ENCODE peak calls at places on chromosomes 13 and 19, in nine cellular contexts. G is CD8-positive, alpha-beta memory T cell; B is psoas muscle; M is thoracic aorta; K is iPS DF 6.9; V is cardiac muscle cell; J is right cardiac atrium; E is tibial nerve; N is right lobe of liver. F is an unnamed sample. For H3K27me3 and H3K4me1, the result is how much of the 10 kb centered on the place peaks cover.

GRCh38 chr19:3175761-3176714 is 2.5 kb upstream of the S1PR4 start:
- DNase-seq in G (peak), B (no peak), M (no peak), K (no peak), V (no peak), J (peak), E (no peak), N (no peak), F (no peak)

GRCh38 chr13:32117696-32118095 is 86.1 kb downstream of the FRY start:
- DNase-seq in G (no peak), B (peak), M (peak), K (no peak), V (no peak), J (peak), E (no peak), N (no peak), F (peak)

GRCh38 chr13:97938701-97939475 is 14.6 kb upstream of the IPO5 start:
- DNase-seq in G (no peak), B (no peak), M (no peak), K (no peak), V (no peak), J (no peak), E (no peak), N (no peak), F (no peak)

GRCh38 chr13:112997188-112998135 is 28.4 kb downstream of the MCF2L start:
- DNase-seq in G (no peak), B (no peak), M (no peak), K (no peak), V (no peak), J (no peak), E (no peak), N (no peak), F (no peak)

GRCh38 chr19:51712461-51713081 is 11.2 kb downstream of the HAS1 start:
- DNase-seq in G (no peak), B (no peak), M (no peak), K (peak), V (no peak), J (no peak), E (no peak), N (no peak), F (no peak)

GRCh38 chr13:112791662-112792440 is 102.0 kb downstream of the ATP11A start:
- DNase-seq in G (peak), B (no peak), M (no peak), K (no peak), V (no peak), J (no peak), E (no peak), N (no peak), F (no peak)

GRCh38 chr13:73937420-73937819 is 196.8 kb downstream of the KLF12 start:
- DNase-seq in G (no peak), B (no peak), M (no peak), K (no peak), V (no peak), J (no peak), E (no peak), N (no peak), F (no peak)

GRCh38 chr19:56543776-56544175 is 5.0 kb downstream of the ZFP28 start:
- DNase-seq in G (no peak), B (no peak), M (no peak), K (no peak), V (no peak), J (no peak), E (no peak), N (no peak), F (no peak)

GRCh38 chr19:11373166-11373884 is 1.1 kb upstream of the SWSAP1 start:
- DNase-seq in G (no peak), B (no peak), M (no peak), K (no peak), V (peak), J (peak), E (no peak), N (no peak), F (no peak)

GRCh38 chr19:43738780-43739211 is 16.0 kb downstream of the SMG9 start:
- DNase-seq in G (peak), B (no peak), M (no peak), K (no peak), V (no peak), J (no peak), E (no peak), N (no peak), F (no peak)

GRCh38 chr13:36251528-36251927 is 37.2 kb upstream of the SOHLH2 start:
- DNase-seq in G (no peak), B (no peak), M (no peak), K (no peak), V (no peak), J (no peak), E (no peak), N (no peak), F (no peak)

GRCh38 chr13:82829040-82829439 is 1053.2 kb downstream of the SLITRK1 start:
- DNase-seq in G (no peak), B (no peak), M (no peak), K (no peak), V (no peak), J (no peak), E (no peak), N (no peak), F (no peak)

GRCh38 chr19:56837492-56837891 is 3.0 kb downstream of the PEG3 start:
- DNase-seq in G (no peak), B (peak), M (peak), K (no peak), V (no peak), J (peak), E (peak), N (peak), F (peak)

GRCh38 chr19:5425260-5425659 is 30.0 kb upstream of the ZNRF4 start:
- DNase-seq in G (no peak), B (no peak), M (no peak), K (no peak), V (no peak), J (no peak), E (no peak), N (no peak), F (no peak)

GRCh38 chr19:5424192-5424973 is 30.8 kb upstream of the ZNRF4 start:
- DNase-seq in G (no peak), B (no peak), M (no peak), K (no peak), V (no peak), J (no peak), E (no peak), N (no peak), F (no peak)

GRCh38 chr19:5418676-5419075 is 36.5 kb upstream of the ZNRF4 start:
- DNase-seq in G (no peak), B (no peak), M (no peak), K (no peak), V (peak), J (no peak), E (no peak), N (no peak), F (no peak)

GRCh38 chr19:5423567-5424125 is 31.6 kb upstream of the ZNRF4 start:
- DNase-seq in G (no peak), B (no peak), M (no peak), K (no peak), V (no peak), J (no peak), E (no peak), N (no peak), F (no peak)
- H3K27me3 ChIP-seq in G (under half), B (under half), M (under half), K (under half), V (under half), J (under half), E (under half), N (under half), F (under half)

GRCh38 chr13:46817081-46817480 is 20.1 kb upstream of the ESD start:
- DNase-seq in G (no peak), B (no peak), M (no peak), K (no peak), V (no peak), J (no peak), E (no peak), N (no peak), F (no peak)
- H3K4me1 ChIP-seq in G (under half), B (under half), M (under half), K (under half), V (under half), J (under half), E (under half), N (under half), F (under half)

GRCh38 chr19:17873661-17874422 is 2.1 kb downstream of the SLC5A5 start:
- DNase-seq in G (peak), B (no peak), M (no peak), K (no peak), V (peak), J (peak), E (no peak), N (no peak), F (no peak)

GRCh38 chr19:17871032-17871877 is 490 bp upstream of the SLC5A5 start:
- DNase-seq in G (no peak), B (no peak), M (no peak), K (no peak), V (no peak), J (no peak), E (no peak), N (no peak), F (no peak)

GRCh38 chr19:17872251-17873001 is 681 bp downstream of the SLC5A5 start:
- DNase-seq in G (no peak), B (no peak), M (no peak), K (no peak), V (no peak), J (peak), E (no peak), N (no peak), F (no peak)

GRCh38 chr19:17869114-17869608 is 2.6 kb upstream of the SLC5A5 start:
- DNase-seq in G (no peak), B (no peak), M (no peak), K (no peak), V (no peak), J (no peak), E (no peak), N (no peak), F (no peak)

DNA sequence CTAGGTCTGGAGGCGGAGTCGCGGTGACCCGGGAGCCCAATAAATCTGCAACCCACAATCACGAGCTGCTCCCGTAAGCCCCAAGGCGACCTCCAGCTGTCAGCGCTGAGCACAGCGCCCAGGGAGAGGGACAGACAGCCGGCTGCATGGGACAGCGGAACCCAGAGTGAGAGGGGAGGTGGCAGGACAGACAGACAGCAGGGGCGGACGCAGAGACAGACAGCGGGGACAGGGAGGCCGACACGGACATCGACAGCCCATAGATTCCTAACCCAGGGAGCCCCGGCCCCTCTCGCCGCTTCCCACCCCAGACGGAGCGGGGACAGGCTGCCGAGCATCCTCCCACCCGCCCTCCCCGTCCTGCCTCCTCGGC is at the start of gene SLC5A5:
- DNase-seq in G (no peak), B (no peak), M (no peak), K (no peak), V (no peak), J (no peak), E (no peak), N (no peak), F (no peak)
- H3K27me3 ChIP-seq in G (under half), B (half or more), M (under half), K (under half), V (under half), J (under half), E (under half), N (under half), F (under half)

GRCh38 chr13:51783432-51784094 is 20.4 kb downstream of the DHRS12 start:
- DNase-seq in G (no peak), B (no peak), M (no peak), K (no peak), V (no peak), J (peak), E (no peak), N (no peak), F (no peak)

GRCh38 chr13:51784097-51784496 is 19.9 kb downstream of the DHRS12 start:
- DNase-seq in G (no peak), B (no peak), M (no peak), K (no peak), V (no peak), J (peak), E (no peak), N (no peak), F (no peak)

GRCh38 chr13:51780099-51780498 is 23.9 kb downstream of the DHRS12 start:
- DNase-seq in G (no peak), B (no peak), M (no peak), K (no peak), V (no peak), J (peak), E (no peak), N (no peak), F (no peak)

GRCh38 chr13:51782026-51782710 is 21.8 kb downstream of the DHRS12 start:
- DNase-seq in G (no peak), B (no peak), M (no peak), K (no peak), V (no peak), J (peak), E (no peak), N (peak), F (no peak)

GRCh38 chr13:51781246-51782022 is 22.5 kb downstream of the DHRS12 start:
- DNase-seq in G (no peak), B (no peak), M (no peak), K (no peak), V (peak), J (peak), E (no peak), N (no peak), F (no peak)
- H3K4me1 ChIP-seq in G (under half), B (under half), M (under half), K (under half), V (under half), J (under half), E (under half), N (under half), F (under half)

GRCh38 chr19:30160996-30161655 is 211.1 kb upstream of the ZNF536 start:
- DNase-seq in G (no peak), B (no peak), M (no peak), K (no peak), V (no peak), J (no peak), E (no peak), N (no peak), F (no peak)
- H3K27me3 ChIP-seq in G (under half), B (under half), M (under half), K (under half), V (under half), J (under half), E (under half), N (under half), F (under half)

GRCh38 chr19:41310031-41310831 is at the start of gene CCDC97:
- DNase-seq in G (peak), B (peak), M (no peak), K (no peak), V (peak), J (peak), E (peak), N (peak), F (peak)
- H3K4me1 ChIP-seq in G (half or more), B (under half), M (under half), K (under half), V (under half), J (under half), E (under half), N (under half), F (under half)

DNA sequence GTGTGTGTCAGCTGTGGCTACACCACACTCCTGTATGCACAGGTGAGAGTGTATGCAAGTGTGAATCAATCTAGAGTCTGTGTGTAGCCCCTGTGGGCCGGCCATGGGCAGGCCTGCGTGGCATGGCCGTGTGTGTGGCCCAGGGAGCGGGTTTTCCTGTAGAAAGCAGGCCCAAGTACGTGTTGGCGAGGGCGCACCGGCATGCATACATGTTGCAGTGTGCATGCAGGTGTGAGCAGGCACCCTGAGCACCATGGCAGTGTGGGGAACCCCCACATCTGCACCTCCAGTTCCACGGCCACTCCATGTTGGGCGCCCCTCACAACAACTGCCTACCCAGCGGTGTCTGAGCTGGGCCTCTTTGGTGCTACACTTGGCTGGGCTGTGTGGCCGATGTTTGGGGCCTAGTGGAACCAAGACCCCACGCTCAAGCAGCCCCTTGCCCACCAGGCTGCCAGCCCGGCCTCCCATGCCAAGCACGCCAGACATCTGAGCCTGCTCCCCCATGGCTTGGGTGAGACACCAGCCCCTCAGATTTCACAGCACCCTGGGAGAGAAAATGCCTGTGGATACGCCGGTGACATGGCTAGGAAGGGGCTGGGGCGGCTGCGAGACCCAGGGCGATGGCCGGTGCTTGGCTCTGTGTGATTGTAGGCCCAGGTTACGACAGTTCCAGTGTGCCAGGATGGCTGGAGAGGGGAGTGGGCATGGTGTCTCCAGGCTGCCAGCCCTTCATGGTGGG is 2.1 kb downstream of the NFIX start:
- DNase-seq in G (no peak), B (no peak), M (no peak), K (no peak), V (no peak), J (peak), E (no peak), N (no peak), F (no peak)
- H3K27me3 ChIP-seq in G (under half), B (under half), M (under half), K (under half), V (half or more), J (under half), E (under half), N (under half), F (under half)

GRCh38 chr19:14370169-14370998 is 10.9 kb upstream of the ADGRE5 start:
- DNase-seq in G (peak), B (no peak), M (no peak), K (no peak), V (no peak), J (no peak), E (no peak), N (no peak), F (no peak)

GRCh38 chr19:14378890-14379289 is 2.4 kb upstream of the ADGRE5 start:
- DNase-seq in G (no peak), B (no peak), M (no peak), K (no peak), V (no peak), J (no peak), E (no peak), N (no peak), F (no peak)

GRCh38 chr19:14375055-14375581 is 6.1 kb upstream of the ADGRE5 start:
- DNase-seq in G (peak), B (peak), M (no peak), K (no peak), V (no peak), J (no peak), E (no peak), N (peak), F (no peak)

GRCh38 chr19:14371321-14371821 is 9.9 kb upstream of the ADGRE5 start:
- DNase-seq in G (no peak), B (no peak), M (no peak), K (no peak), V (no peak), J (no peak), E (no peak), N (no peak), F (no peak)

DNA sequence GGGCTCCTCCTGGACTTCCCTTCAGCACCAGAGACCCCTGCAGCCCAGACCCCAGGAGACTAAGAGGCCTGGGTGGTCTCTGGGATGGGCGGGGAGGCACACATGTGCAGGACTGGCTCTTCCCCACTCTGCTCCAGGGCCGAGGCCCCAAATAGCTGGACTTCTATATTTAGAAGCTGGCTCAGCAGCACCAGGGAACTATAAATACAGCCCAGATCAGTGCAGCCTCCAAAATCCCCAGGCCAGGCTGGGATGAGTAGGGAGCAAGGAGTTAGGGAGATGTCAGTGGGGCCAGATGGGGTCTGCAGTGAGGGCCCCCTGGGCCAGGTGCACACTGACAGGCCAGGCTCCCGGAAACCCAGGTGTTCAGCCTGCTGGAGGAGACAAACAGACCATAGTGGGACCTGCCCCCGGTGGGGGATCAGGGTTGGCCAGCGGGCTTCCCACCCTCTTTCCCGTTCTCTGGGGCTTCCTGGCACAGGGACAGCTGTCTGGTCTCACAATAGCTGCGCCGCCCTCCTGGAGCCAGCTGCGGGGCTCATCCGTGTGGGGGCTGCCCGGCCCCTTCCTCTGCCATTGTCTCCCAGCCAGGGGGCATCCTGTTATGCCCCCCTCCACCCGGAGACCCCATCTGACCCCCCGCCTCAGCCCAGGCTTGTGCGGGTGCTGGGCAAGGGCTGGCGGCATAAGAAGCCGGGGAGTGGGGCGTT is 5.5 kb upstream of the ADGRE5 start:
- DNase-seq in G (no peak), B (peak), M (no peak), K (no peak), V (peak), J (peak), E (no peak), N (no peak), F (no peak)
- H3K4me1 ChIP-seq in G (half or more), B (under half), M (half or more), K (under half), V (under half), J (under half), E (under half), N (under half), F (under half)

F was measured in adrenal gland.